ENCODE peak calls at places on chromosomes 6 and 20, in ten cellular contexts. One of them, this sample, is unnamed.

GRCh38 chr6:44540881-44541280 is 153.4 kb downstream of the CDC5L start:
- DNase-seq in EH: no peak
- DNase-seq in tibial artery: peak; percentile 25
- DNase-seq in naive B cell: no peak
- DNase-seq in psoas muscle: no peak
- DNase-seq in NCI-H460: no peak
- DNase-seq in activated T-helper 9 cell treated with anti-CD3 and anti-CD28 coated beads, Interleukin-2, amount 50 U/mL, for 16 hours: no peak
- DNase-seq in CD8-positive, alpha-beta T cell: no peak
- DNase-seq in stimulated activated CD8-positive, alpha-beta memory T cell treated with anti-CD3 and anti-CD28 coated beads, Interleukin-7, amount 100 ng/mL, for 24 hours: no peak
- DNase-seq in substantia nigra: no peak
- DNase-seq in this sample: no peak

GRCh38 chr6:3200682-3201081 is 26.8 kb downstream of the TUBB2B start:
- DNase-seq in EH: no peak
- DNase-seq in tibial artery: no peak
- DNase-seq in naive B cell: no peak
- DNase-seq in psoas muscle: no peak
- DNase-seq in NCI-H460: no peak
- DNase-seq in activated T-helper 9 cell treated with anti-CD3 and anti-CD28 coated beads, Interleukin-2, amount 50 U/mL, for 16 hours: no peak
- DNase-seq in CD8-positive, alpha-beta T cell: no peak
- DNase-seq in stimulated activated CD8-positive, alpha-beta memory T cell treated with anti-CD3 and anti-CD28 coated beads, Interleukin-7, amount 100 ng/mL, for 24 hours: no peak
- DNase-seq in substantia nigra: no peak
- DNase-seq in this sample: no peak

GRCh38 chr20:58712116-58712822 is 19.7 kb downstream of the NPEPL1 start:
- DNase-seq in EH: no peak
- DNase-seq in tibial artery: peak; percentile 51
- DNase-seq in naive B cell: no peak
- DNase-seq in psoas muscle: no peak
- DNase-seq in NCI-H460: no peak
- DNase-seq in activated T-helper 9 cell treated with anti-CD3 and anti-CD28 coated beads, Interleukin-2, amount 50 U/mL, for 16 hours: no peak
- DNase-seq in CD8-positive, alpha-beta T cell: no peak
- DNase-seq in stimulated activated CD8-positive, alpha-beta memory T cell treated with anti-CD3 and anti-CD28 coated beads, Interleukin-7, amount 100 ng/mL, for 24 hours: no peak
- DNase-seq in substantia nigra: no peak
- DNase-seq in this sample: peak; percentile 51

GRCh38 chr6:28947831-28948270 is 24.1 kb upstream of the TRIM27 start:
- DNase-seq in EH: peak; percentile 49
- DNase-seq in tibial artery: no peak
- DNase-seq in naive B cell: no peak
- DNase-seq in psoas muscle: no peak
- DNase-seq in NCI-H460: no peak
- DNase-seq in activated T-helper 9 cell treated with anti-CD3 and anti-CD28 coated beads, Interleukin-2, amount 50 U/mL, for 16 hours: no peak
- DNase-seq in CD8-positive, alpha-beta T cell: no peak
- DNase-seq in stimulated activated CD8-positive, alpha-beta memory T cell treated with anti-CD3 and anti-CD28 coated beads, Interleukin-7, amount 100 ng/mL, for 24 hours: no peak
- DNase-seq in substantia nigra: no peak
- DNase-seq in this sample: no peak

GRCh38 chr20:49591217-49591865 is 23.4 kb upstream of the PTGIS start:
- DNase-seq in EH: peak; percentile 72
- DNase-seq in tibial artery: no peak
- DNase-seq in naive B cell: no peak
- DNase-seq in psoas muscle: no peak
- DNase-seq in NCI-H460: no peak
- DNase-seq in activated T-helper 9 cell treated with anti-CD3 and anti-CD28 coated beads, Interleukin-2, amount 50 U/mL, for 16 hours: no peak
- DNase-seq in CD8-positive, alpha-beta T cell: no peak
- DNase-seq in stimulated activated CD8-positive, alpha-beta memory T cell treated with anti-CD3 and anti-CD28 coated beads, Interleukin-7, amount 100 ng/mL, for 24 hours: no peak
- DNase-seq in substantia nigra: no peak
- DNase-seq in this sample: peak; percentile 76

GRCh38 chr6:31228484-31228883 is 43.4 kb downstream of the HLA-C start:
- DNase-seq in EH: no peak
- DNase-seq in tibial artery: no peak
- DNase-seq in naive B cell: no peak
- DNase-seq in psoas muscle: no peak
- DNase-seq in NCI-H460: no peak
- DNase-seq in activated T-helper 9 cell treated with anti-CD3 and anti-CD28 coated beads, Interleukin-2, amount 50 U/mL, for 16 hours: no peak
- DNase-seq in CD8-positive, alpha-beta T cell: no peak
- DNase-seq in stimulated activated CD8-positive, alpha-beta memory T cell treated with anti-CD3 and anti-CD28 coated beads, Interleukin-7, amount 100 ng/mL, for 24 hours: no peak
- DNase-seq in substantia nigra: no peak
- DNase-seq in this sample: no peak

GRCh38 chr6:149910721-149911151 is 12.2 kb downstream of the RAET1G start:
- DNase-seq in EH: no peak
- DNase-seq in tibial artery: peak; percentile 41
- DNase-seq in naive B cell: no peak
- DNase-seq in psoas muscle: no peak
- DNase-seq in NCI-H460: no peak
- DNase-seq in activated T-helper 9 cell treated with anti-CD3 and anti-CD28 coated beads, Interleukin-2, amount 50 U/mL, for 16 hours: no peak
- DNase-seq in CD8-positive, alpha-beta T cell: no peak
- DNase-seq in stimulated activated CD8-positive, alpha-beta memory T cell treated with anti-CD3 and anti-CD28 coated beads, Interleukin-7, amount 100 ng/mL, for 24 hours: no peak
- DNase-seq in substantia nigra: no peak
- DNase-seq in this sample: no peak

GRCh38 chr20:14992961-14993360 is 655.5 kb upstream of the FLRT3 start:
- DNase-seq in EH: peak; percentile 55
- DNase-seq in tibial artery: no peak
- DNase-seq in naive B cell: no peak
- DNase-seq in psoas muscle: no peak
- DNase-seq in NCI-H460: no peak
- DNase-seq in activated T-helper 9 cell treated with anti-CD3 and anti-CD28 coated beads, Interleukin-2, amount 50 U/mL, for 16 hours: no peak
- DNase-seq in CD8-positive, alpha-beta T cell: no peak
- DNase-seq in stimulated activated CD8-positive, alpha-beta memory T cell treated with anti-CD3 and anti-CD28 coated beads, Interleukin-7, amount 100 ng/mL, for 24 hours: no peak
- DNase-seq in substantia nigra: no peak
- DNase-seq in this sample: no peak

GRCh38 chr20:21047981-21048380 is 58.2 kb downstream of the LINC00237 start:
- DNase-seq in EH: no peak
- DNase-seq in tibial artery: no peak
- DNase-seq in naive B cell: no peak
- DNase-seq in psoas muscle: no peak
- DNase-seq in NCI-H460: no peak
- DNase-seq in activated T-helper 9 cell treated with anti-CD3 and anti-CD28 coated beads, Interleukin-2, amount 50 U/mL, for 16 hours: no peak
- DNase-seq in CD8-positive, alpha-beta T cell: no peak
- DNase-seq in stimulated activated CD8-positive, alpha-beta memory T cell treated with anti-CD3 and anti-CD28 coated beads, Interleukin-7, amount 100 ng/mL, for 24 hours: no peak
- DNase-seq in substantia nigra: no peak
- DNase-seq in this sample: peak; percentile 34

GRCh38 chr6:42898891-42899361 is 16.9 kb upstream of the PTCRA start:
- DNase-seq in EH: peak; percentile 72
- DNase-seq in tibial artery: peak; percentile 73
- DNase-seq in naive B cell: peak; percentile 71
- DNase-seq in psoas muscle: peak; percentile 22
- DNase-seq in NCI-H460: peak; percentile 43
- DNase-seq in activated T-helper 9 cell treated with anti-CD3 and anti-CD28 coated beads, Interleukin-2, amount 50 U/mL, for 16 hours: peak; percentile 36
- DNase-seq in CD8-positive, alpha-beta T cell: peak; percentile 58
- DNase-seq in stimulated activated CD8-positive, alpha-beta memory T cell treated with anti-CD3 and anti-CD28 coated beads, Interleukin-7, amount 100 ng/mL, for 24 hours: peak; percentile 55
- DNase-seq in substantia nigra: peak; percentile 69
- DNase-seq in this sample: peak; percentile 93

GRCh38 chr6:25342784-25343183 is 63.6 kb downstream of the CARMIL1 start:
- DNase-seq in EH: peak; percentile 62
- DNase-seq in tibial artery: no peak
- DNase-seq in naive B cell: no peak
- DNase-seq in psoas muscle: no peak
- DNase-seq in NCI-H460: no peak
- DNase-seq in activated T-helper 9 cell treated with anti-CD3 and anti-CD28 coated beads, Interleukin-2, amount 50 U/mL, for 16 hours: no peak
- DNase-seq in CD8-positive, alpha-beta T cell: no peak
- DNase-seq in stimulated activated CD8-positive, alpha-beta memory T cell treated with anti-CD3 and anti-CD28 coated beads, Interleukin-7, amount 100 ng/mL, for 24 hours: no peak
- DNase-seq in substantia nigra: no peak
- DNase-seq in this sample: no peak

GRCh38 chr6:43368517-43369160 is 808 bp downstream of the ZNF318 start:
- DNase-seq in EH: peak; percentile 54
- DNase-seq in tibial artery: peak; percentile 74
- DNase-seq in naive B cell: no peak
- DNase-seq in psoas muscle: peak; percentile 56
- DNase-seq in NCI-H460: no peak
- DNase-seq in activated T-helper 9 cell treated with anti-CD3 and anti-CD28 coated beads, Interleukin-2, amount 50 U/mL, for 16 hours: no peak
- DNase-seq in CD8-positive, alpha-beta T cell: no peak
- DNase-seq in stimulated activated CD8-positive, alpha-beta memory T cell treated with anti-CD3 and anti-CD28 coated beads, Interleukin-7, amount 100 ng/mL, for 24 hours: no peak
- DNase-seq in substantia nigra: peak; percentile 46
- DNase-seq in this sample: peak; percentile 76

GRCh38 chr6:129195666-129196065 is 312.7 kb downstream of the LAMA2 start:
- DNase-seq in EH: peak; percentile 67
- DNase-seq in tibial artery: no peak
- DNase-seq in naive B cell: no peak
- DNase-seq in psoas muscle: no peak
- DNase-seq in NCI-H460: no peak
- DNase-seq in activated T-helper 9 cell treated with anti-CD3 and anti-CD28 coated beads, Interleukin-2, amount 50 U/mL, for 16 hours: no peak
- DNase-seq in CD8-positive, alpha-beta T cell: no peak
- DNase-seq in stimulated activated CD8-positive, alpha-beta memory T cell treated with anti-CD3 and anti-CD28 coated beads, Interleukin-7, amount 100 ng/mL, for 24 hours: no peak
- DNase-seq in substantia nigra: no peak
- DNase-seq in this sample: no peak

GRCh38 chr6:149701699-149702098 is 16.2 kb downstream of the LATS1 start:
- DNase-seq in EH: peak; percentile 79
- DNase-seq in tibial artery: no peak
- DNase-seq in naive B cell: no peak
- DNase-seq in psoas muscle: no peak
- DNase-seq in NCI-H460: no peak
- DNase-seq in activated T-helper 9 cell treated with anti-CD3 and anti-CD28 coated beads, Interleukin-2, amount 50 U/mL, for 16 hours: no peak
- DNase-seq in CD8-positive, alpha-beta T cell: no peak
- DNase-seq in stimulated activated CD8-positive, alpha-beta memory T cell treated with anti-CD3 and anti-CD28 coated beads, Interleukin-7, amount 100 ng/mL, for 24 hours: no peak
- DNase-seq in substantia nigra: no peak
- DNase-seq in this sample: no peak

GRCh38 chr6:37731888-37732287 is 34.2 kb upstream of the MDGA1 start:
- DNase-seq in EH: no peak
- DNase-seq in tibial artery: no peak
- DNase-seq in naive B cell: peak; percentile 25
- DNase-seq in psoas muscle: no peak
- DNase-seq in NCI-H460: no peak
- DNase-seq in activated T-helper 9 cell treated with anti-CD3 and anti-CD28 coated beads, Interleukin-2, amount 50 U/mL, for 16 hours: peak; percentile 31
- DNase-seq in CD8-positive, alpha-beta T cell: peak; percentile 19
- DNase-seq in stimulated activated CD8-positive, alpha-beta memory T cell treated with anti-CD3 and anti-CD28 coated beads, Interleukin-7, amount 100 ng/mL, for 24 hours: peak; percentile 24
- DNase-seq in substantia nigra: no peak
- DNase-seq in this sample: peak; percentile 83

GRCh38 chr6:89999154-89999553 is 104.9 kb downstream of the GJA10 start:
- DNase-seq in EH: peak; percentile 49
- DNase-seq in tibial artery: no peak
- DNase-seq in naive B cell: no peak
- DNase-seq in psoas muscle: peak; percentile 22
- DNase-seq in NCI-H460: no peak
- DNase-seq in activated T-helper 9 cell treated with anti-CD3 and anti-CD28 coated beads, Interleukin-2, amount 50 U/mL, for 16 hours: no peak
- DNase-seq in CD8-positive, alpha-beta T cell: no peak
- DNase-seq in stimulated activated CD8-positive, alpha-beta memory T cell treated with anti-CD3 and anti-CD28 coated beads, Interleukin-7, amount 100 ng/mL, for 24 hours: no peak
- DNase-seq in substantia nigra: no peak
- DNase-seq in this sample: no peak

GRCh38 chr6:44925100-44925739 is 402.9 kb upstream of the RUNX2 start:
- DNase-seq in EH: peak; percentile 27
- DNase-seq in tibial artery: no peak
- DNase-seq in naive B cell: no peak
- DNase-seq in psoas muscle: no peak
- DNase-seq in NCI-H460: no peak
- DNase-seq in activated T-helper 9 cell treated with anti-CD3 and anti-CD28 coated beads, Interleukin-2, amount 50 U/mL, for 16 hours: no peak
- DNase-seq in CD8-positive, alpha-beta T cell: no peak
- DNase-seq in stimulated activated CD8-positive, alpha-beta memory T cell treated with anti-CD3 and anti-CD28 coated beads, Interleukin-7, amount 100 ng/mL, for 24 hours: no peak
- DNase-seq in substantia nigra: no peak
- DNase-seq in this sample: peak; percentile 83

GRCh38 chr20:9660236-9660868 is 146.0 kb downstream of the LAMP5 start:
- DNase-seq in EH: peak; percentile 35
- DNase-seq in tibial artery: no peak
- DNase-seq in naive B cell: no peak
- DNase-seq in psoas muscle: no peak
- DNase-seq in NCI-H460: peak; percentile 6
- DNase-seq in activated T-helper 9 cell treated with anti-CD3 and anti-CD28 coated beads, Interleukin-2, amount 50 U/mL, for 16 hours: no peak
- DNase-seq in CD8-positive, alpha-beta T cell: no peak
- DNase-seq in stimulated activated CD8-positive, alpha-beta memory T cell treated with anti-CD3 and anti-CD28 coated beads, Interleukin-7, amount 100 ng/mL, for 24 hours: no peak
- DNase-seq in substantia nigra: no peak
- DNase-seq in this sample: peak; percentile 59

GRCh38 chr6:13511913-13512717 is 24.7 kb upstream of the GFOD1 start:
- DNase-seq in EH: no peak
- DNase-seq in tibial artery: peak; percentile 77
- DNase-seq in naive B cell: no peak
- DNase-seq in psoas muscle: no peak
- DNase-seq in NCI-H460: no peak
- DNase-seq in activated T-helper 9 cell treated with anti-CD3 and anti-CD28 coated beads, Interleukin-2, amount 50 U/mL, for 16 hours: no peak
- DNase-seq in CD8-positive, alpha-beta T cell: no peak
- DNase-seq in stimulated activated CD8-positive, alpha-beta memory T cell treated with anti-CD3 and anti-CD28 coated beads, Interleukin-7, amount 100 ng/mL, for 24 hours: no peak
- DNase-seq in substantia nigra: no peak
- DNase-seq in this sample: no peak

GRCh38 chr20:48750941-48751620 is 76.7 kb downstream of the PREX1 start:
- DNase-seq in EH: no peak
- DNase-seq in tibial artery: no peak
- DNase-seq in naive B cell: no peak
- DNase-seq in psoas muscle: peak; percentile 39
- DNase-seq in NCI-H460: no peak
- DNase-seq in activated T-helper 9 cell treated with anti-CD3 and anti-CD28 coated beads, Interleukin-2, amount 50 U/mL, for 16 hours: peak; percentile 36
- DNase-seq in CD8-positive, alpha-beta T cell: peak; percentile 54
- DNase-seq in stimulated activated CD8-positive, alpha-beta memory T cell treated with anti-CD3 and anti-CD28 coated beads, Interleukin-7, amount 100 ng/mL, for 24 hours: no peak
- DNase-seq in substantia nigra: peak; percentile 76
- DNase-seq in this sample: peak; percentile 82

GRCh38 chr20:4281258-4282055 is 266.1 kb upstream of the RNF24 start:
- DNase-seq in EH: no peak
- DNase-seq in tibial artery: no peak
- DNase-seq in naive B cell: no peak
- DNase-seq in psoas muscle: no peak
- DNase-seq in NCI-H460: no peak
- DNase-seq in activated T-helper 9 cell treated with anti-CD3 and anti-CD28 coated beads, Interleukin-2, amount 50 U/mL, for 16 hours: no peak
- DNase-seq in CD8-positive, alpha-beta T cell: no peak
- DNase-seq in stimulated activated CD8-positive, alpha-beta memory T cell treated with anti-CD3 and anti-CD28 coated beads, Interleukin-7, amount 100 ng/mL, for 24 hours: no peak
- DNase-seq in substantia nigra: no peak
- DNase-seq in this sample: no peak

GRCh38 chr20:1863296-1863695 is 31.9 kb upstream of the SIRPA start:
- DNase-seq in EH: no peak
- DNase-seq in tibial artery: no peak
- DNase-seq in naive B cell: no peak
- DNase-seq in psoas muscle: no peak
- DNase-seq in NCI-H460: no peak
- DNase-seq in activated T-helper 9 cell treated with anti-CD3 and anti-CD28 coated beads, Interleukin-2, amount 50 U/mL, for 16 hours: no peak
- DNase-seq in CD8-positive, alpha-beta T cell: no peak
- DNase-seq in stimulated activated CD8-positive, alpha-beta memory T cell treated with anti-CD3 and anti-CD28 coated beads, Interleukin-7, amount 100 ng/mL, for 24 hours: no peak
- DNase-seq in substantia nigra: no peak
- DNase-seq in this sample: no peak

GRCh38 chr6:55047433-55048044 is 126.8 kb upstream of the HCRTR2 start:
- DNase-seq in EH: no peak
- DNase-seq in tibial artery: no peak
- DNase-seq in naive B cell: no peak
- DNase-seq in psoas muscle: no peak
- DNase-seq in NCI-H460: no peak
- DNase-seq in activated T-helper 9 cell treated with anti-CD3 and anti-CD28 coated beads, Interleukin-2, amount 50 U/mL, for 16 hours: no peak
- DNase-seq in CD8-positive, alpha-beta T cell: no peak
- DNase-seq in stimulated activated CD8-positive, alpha-beta memory T cell treated with anti-CD3 and anti-CD28 coated beads, Interleukin-7, amount 100 ng/mL, for 24 hours: no peak
- DNase-seq in substantia nigra: no peak
- DNase-seq in this sample: no peak

GRCh38 chr6:33160728-33161323 is 31.4 kb downstream of the COL11A2 start:
- DNase-seq in EH: peak; percentile 98
- DNase-seq in tibial artery: no peak
- DNase-seq in naive B cell: no peak
- DNase-seq in psoas muscle: peak; percentile 43
- DNase-seq in NCI-H460: no peak
- DNase-seq in activated T-helper 9 cell treated with anti-CD3 and anti-CD28 coated beads, Interleukin-2, amount 50 U/mL, for 16 hours: no peak
- DNase-seq in CD8-positive, alpha-beta T cell: no peak
- DNase-seq in stimulated activated CD8-positive, alpha-beta memory T cell treated with anti-CD3 and anti-CD28 coated beads, Interleukin-7, amount 100 ng/mL, for 24 hours: no peak
- DNase-seq in substantia nigra: no peak
- DNase-seq in this sample: no peak